ENCODE peak calls at places on chromosome 15, in four cellular contexts. F is HFFc6, X is choroid plexus epithelial cell, M is epithelial cell of esophagus. H is an unnamed sample.

GRCh38 chr15:44149224-44149623 is 45.8 kb downstream of the FRMD5 start:
- DNase-seq in F (no peak), X (no peak), M (no peak), H (no peak)

GRCh38 chr15:71080166-71080565 is 35.1 kb upstream of the THSD4 start:
- DNase-seq in F (no peak), X (no peak), M (peak; percentile 64), H (peak; percentile 43)

GRCh38 chr15:60782316-60782715 is 303.4 kb upstream of the ICE2 start:
- DNase-seq in F (no peak), X (peak; percentile 81), M (no peak), H (no peak)

GRCh38 chr15:96893159-96893906 is 562.8 kb downstream of the NR2F2 start:
- DNase-seq in F (peak; percentile 7), X (peak; percentile 75), M (peak; percentile 76), H (peak; percentile 16)

GRCh38 chr15:36136054-36136453 is 443.4 kb upstream of the CDIN1 start:
- DNase-seq in F (no peak), X (peak; percentile 27), M (peak; percentile 29), H (no peak)

GRCh38 chr15:80072285-80072684 is 12.8 kb downstream of the ZFAND6 start:
- DNase-seq in F (peak; percentile 95), X (peak; percentile 94), M (peak; percentile 92), H (peak; percentile 93)

GRCh38 chr15:93486407-93487117 is 397.6 kb upstream of the RGMA start:
- DNase-seq in F (no peak), X (no peak), M (peak; percentile 42), H (no peak)

GRCh38 chr15:70061086-70061370 is 36.7 kb downstream of the TLE3 start:
- DNase-seq in F (no peak), X (peak; percentile 29), M (no peak), H (no peak)

GRCh38 chr15:67843571-67844387 is 3.9 kb upstream of the RNU6-1 start:
- DNase-seq in F (peak; percentile 43), X (peak; percentile 80), M (no peak), H (peak; percentile 27)

GRCh38 chr15:39974656-39975230 is 40.8 kb downstream of the EIF2AK4 start:
- DNase-seq in F (no peak), X (no peak), M (no peak), H (peak; percentile 9)

GRCh38 chr15:39979606-39980005 is 45.7 kb downstream of the EIF2AK4 start:
- DNase-seq in F (no peak), X (peak; percentile 80), M (no peak), H (peak; percentile 2)

GRCh38 chr15:39976291-39977274 is 42.7 kb downstream of the EIF2AK4 start:
- DNase-seq in F (peak; percentile 53), X (peak; percentile 51), M (peak; percentile 66), H (peak; percentile 40)
- TF ChIP-seq CTCF in F (peak; percentile 80), X (peak; percentile 53), M (peak; percentile 44), H (peak; percentile 38)

GRCh38 chr15:88701561-88702095 is 62.8 kb downstream of the ISG20 start:
- DNase-seq in F (no peak), X (peak; percentile 5), M (peak; percentile 23), H (no peak)
- TF ChIP-seq CTCF in F (peak; percentile 4), X (peak; percentile 47), M (peak; percentile 44), H (peak; percentile 14)

DNA sequence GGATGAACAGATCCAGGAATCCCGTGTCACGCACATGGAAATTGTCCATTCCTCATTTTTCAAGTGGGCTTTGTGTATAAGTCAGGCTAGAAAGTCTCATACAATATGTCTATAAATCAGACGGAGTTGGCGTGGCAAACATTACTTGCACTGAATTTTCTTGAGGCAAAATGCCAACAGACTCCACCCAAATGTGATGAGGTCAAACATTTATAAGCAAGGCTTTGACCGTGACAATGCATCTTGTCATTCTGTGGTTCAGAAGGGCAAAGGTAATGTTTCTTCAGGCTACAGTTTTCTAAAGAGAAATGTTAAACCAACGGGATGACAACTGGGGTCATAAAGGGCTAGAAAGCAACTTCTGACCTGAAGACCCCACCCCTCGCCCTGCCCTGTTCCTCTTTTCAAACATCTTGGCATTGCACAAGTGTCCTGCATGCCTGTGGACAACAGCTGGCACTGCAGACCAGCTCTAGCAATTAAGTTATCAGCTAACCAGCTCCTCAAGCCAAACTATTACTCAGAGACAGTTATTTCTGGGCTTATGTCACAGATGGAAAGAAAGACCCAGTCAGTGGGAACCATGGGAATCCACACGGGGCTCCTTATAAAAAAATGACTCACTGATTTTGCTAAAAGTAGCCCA is 36.5 kb upstream of the SPTBN5 start:
- DNase-seq in F (peak; percentile 97), X (peak; percentile 87), M (peak; percentile 66), H (peak; percentile 99)
- TF ChIP-seq CTCF in F (peak; percentile 61), X (peak; percentile 41), M (no peak), H (peak; percentile 34)

GRCh38 chr15:62390793-62391543 is 225.9 kb upstream of the C2CD4B start:
- DNase-seq in F (peak; percentile 35), X (peak; percentile 54), M (peak; percentile 50), H (peak; percentile 42)

GRCh38 chr15:62389887-62390792 is 225.1 kb upstream of the C2CD4B start:
- DNase-seq in F (peak; percentile 34), X (peak; percentile 79), M (peak; percentile 81), H (peak; percentile 69)

GRCh38 chr15:62393196-62393595 is 228.1 kb upstream of the C2CD4B start:
- DNase-seq in F (no peak), X (no peak), M (no peak), H (peak; percentile 40)

GRCh38 chr15:62392411-62392810 is 227.3 kb upstream of the C2CD4B start:
- DNase-seq in F (peak; percentile 31), X (peak; percentile 38), M (no peak), H (no peak)

DNA sequence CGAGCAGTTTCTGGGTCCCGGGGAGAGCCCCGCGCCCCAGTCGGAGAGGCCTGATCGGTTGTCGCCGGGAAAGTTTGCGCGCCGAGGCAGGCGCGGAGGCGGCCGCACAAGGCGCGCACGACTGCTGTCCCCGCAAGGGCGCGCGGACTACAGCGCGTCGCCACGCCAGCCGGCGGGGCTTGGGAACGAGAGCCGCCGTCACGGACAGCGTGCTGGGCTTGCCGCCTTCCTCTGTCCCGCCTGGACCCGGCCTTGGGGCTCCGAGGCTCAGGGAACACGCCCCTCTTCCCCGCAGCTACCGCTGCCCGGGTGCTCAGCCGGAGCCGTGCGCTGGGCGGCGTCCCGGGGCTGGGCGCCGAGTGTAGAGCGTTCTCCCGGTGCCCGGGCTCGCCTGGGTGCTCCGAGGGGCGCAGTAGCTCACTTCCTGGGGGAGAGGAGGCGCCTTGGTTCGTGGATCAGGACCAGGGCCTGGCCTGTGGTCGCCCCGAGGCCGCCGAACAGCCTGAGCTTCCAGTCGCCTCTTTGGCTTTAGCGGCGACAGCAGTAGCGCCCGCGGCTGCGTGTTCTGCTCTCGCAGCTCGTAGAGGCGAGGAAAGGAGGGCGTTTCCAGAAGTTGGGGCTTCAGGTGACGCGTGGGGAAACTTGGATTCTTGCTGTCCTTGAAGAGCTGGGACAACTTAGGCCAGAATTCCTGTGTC is 226.6 kb upstream of the C2CD4B start:
- DNase-seq in F (peak; percentile 12), X (peak; percentile 42), M (peak; percentile 56), H (peak; percentile 60)
- TF ChIP-seq CTCF in F (peak; percentile 48), X (peak; percentile 35), M (no peak), H (peak; percentile 51)

GRCh38 chr15:25438601-25439455 is at the start of gene UBE3A:
- DNase-seq in F (peak; percentile 83), X (peak; percentile 95), M (peak; percentile 95), H (peak; percentile 87)

GRCh38 chr15:25436707-25437106 is 2.1 kb downstream of the UBE3A start:
- DNase-seq in F (no peak), X (no peak), M (no peak), H (no peak)

GRCh38 chr15:25439456-25439836 is 622 bp upstream of the UBE3A start:
- DNase-seq in F (no peak), X (peak; percentile 39), M (peak; percentile 32), H (peak; percentile 30)

GRCh38 chr15:25435474-25436243 is 3.2 kb downstream of the UBE3A start:
- DNase-seq in F (no peak), X (peak; percentile 22), M (no peak), H (no peak)

DNA sequence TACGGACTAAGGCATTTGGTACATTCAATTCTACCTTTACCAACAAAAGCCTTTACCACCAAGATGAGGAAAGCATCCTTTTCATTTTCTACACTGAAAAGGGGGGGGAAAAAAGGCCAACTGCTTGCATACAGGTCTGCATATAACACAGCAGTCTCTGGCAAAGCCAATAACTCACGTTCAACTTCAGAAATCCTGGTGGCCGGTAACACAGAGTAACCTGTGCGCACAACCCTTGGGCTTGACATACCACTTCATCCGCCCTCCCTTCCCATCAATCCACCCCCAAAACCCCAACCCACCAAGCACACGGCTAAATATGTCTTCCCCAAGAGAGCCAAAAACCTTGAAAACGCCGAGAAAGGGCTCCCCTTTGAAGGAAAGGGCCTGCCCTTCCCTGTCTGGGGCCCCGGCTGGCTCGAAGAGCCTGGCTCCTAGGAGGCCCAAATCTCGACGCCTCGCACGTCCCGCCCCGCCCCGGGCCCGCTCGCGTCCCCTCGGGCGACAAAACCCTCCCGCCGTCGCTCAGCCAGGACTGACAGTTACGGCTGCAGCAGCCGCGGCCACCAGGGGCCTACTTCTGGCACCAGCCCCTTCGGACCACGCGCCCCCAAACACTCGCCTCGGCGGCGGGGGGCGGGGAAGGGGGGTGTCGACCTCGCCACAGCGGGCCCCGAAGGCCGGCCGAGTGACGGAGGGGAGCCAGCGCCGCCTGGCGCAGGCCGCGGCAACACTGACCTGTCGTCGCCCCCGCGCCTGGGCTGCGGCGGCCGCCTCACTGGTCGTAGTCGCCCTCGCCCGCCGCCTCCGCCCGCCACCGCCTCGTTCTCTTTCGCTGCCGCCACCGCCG is 848 bp downstream of the UBE3A start:
- DNase-seq in F (peak; percentile 13), X (peak; percentile 53), M (peak; percentile 53), H (peak; percentile 37)
- TF ChIP-seq CTCF in F (peak; percentile 76), X (peak; percentile 9), M (no peak), H (peak; percentile 30)

DNA sequence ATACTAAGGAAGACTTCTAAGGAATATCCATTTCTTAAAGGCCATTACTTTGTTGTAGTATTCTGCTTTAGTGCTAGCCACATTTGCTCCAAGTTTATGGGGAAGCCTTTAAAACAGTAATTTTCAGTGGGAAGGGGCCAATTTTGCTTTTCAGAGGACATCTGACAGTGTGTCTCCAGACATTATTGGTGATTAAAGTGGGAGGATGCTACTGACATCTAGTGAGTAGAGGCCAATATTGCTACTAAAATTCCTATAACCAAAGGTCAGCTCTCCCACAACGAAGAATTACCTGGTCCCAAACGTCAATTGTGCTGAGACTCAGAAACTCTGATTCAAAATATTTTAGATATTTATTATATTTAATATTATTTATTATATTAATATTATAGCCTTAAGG is 24.8 kb downstream of the SLC28A2 start:
- DNase-seq in F (peak; percentile 48), X (peak; percentile 46), M (peak; percentile 48), H (peak; percentile 49)
- TF ChIP-seq CTCF in F (peak; percentile 58), X (peak; percentile 51), M (peak; percentile 68), H (peak; percentile 37)

GRCh38 chr15:98548172-98548971 is 100.0 kb upstream of the IGF1R start:
- DNase-seq in F (peak; percentile 25), X (peak; percentile 60), M (peak; percentile 83), H (peak; percentile 61)
- TF ChIP-seq CTCF in F (peak; percentile 39), X (peak; percentile 37), M (peak; percentile 14), H (peak; percentile 37)

GRCh38 chr15:91946914-91947313 is 93.4 kb downstream of the SLCO3A1 start:
- DNase-seq in F (no peak), X (no peak), M (no peak), H (no peak)
- TF ChIP-seq CTCF in F (peak; percentile 10), X (no peak), M (no peak), H (no peak)